ENCODE peak calls at places on chromosomes 1 and 21, in six cellular contexts. L, S, K, C, U and E are unnamed samples.

GRCh38 chr1:15296602-15297321 is 49.7 kb downstream of the FHAD1 start:
- DNase-seq in K (no peak), S (no peak), C (no peak), L (no peak), U (no peak), E (no peak)

GRCh38 chr1:38790422-38791212 is 69.0 kb downstream of the RRAGC start:
- DNase-seq in S (no peak), C (no peak), K (no peak), U (no peak), L (no peak), E (no peak)

GRCh38 chr1:8986814-8987190 is 39.4 kb downstream of the SLC2A7 start:
- DNase-seq in C (no peak), S (no peak), K (no peak), L (no peak), U (no peak), E (no peak)

GRCh38 chr1:93910305-93910704 is 1.1 kb upstream of the GCLM start:
- DNase-seq in C (no peak), L (no peak), S (no peak), U (no peak), K (no peak), E (no peak)

GRCh38 chr1:205248793-205249601 is 21.3 kb downstream of the TMCC2 start:
- DNase-seq in S (no peak), C (peak; percentile 45), U (no peak), L (no peak), K (peak; percentile 51), E (no peak)

GRCh38 chr1:54051936-54052469 is 1.0 kb downstream of the TMEM59 start:
- DNase-seq in L (peak; percentile 33), C (no peak), K (no peak), S (no peak), U (no peak), E (no peak)

GRCh38 chr1:172948457-172948856 is 102.3 kb downstream of the TNFSF18 start:
- DNase-seq in K (no peak), L (peak; percentile 32), C (no peak), U (peak; percentile 92), S (no peak), E (peak; percentile 68)

GRCh38 chr1:229341811-229342304 is 989 bp downstream of the CCSAP start:
- DNase-seq in C (no peak), L (no peak), U (no peak), S (no peak), K (no peak), E (no peak)

GRCh38 chr1:222898191-222898527 is 83.3 kb downstream of the DISP1 start:
- DNase-seq in C (no peak), K (no peak), L (no peak), S (no peak), U (no peak), E (no peak)

GRCh38 chr1:175715791-175716190 is 27.6 kb downstream of the TNR start:
- DNase-seq in U (no peak), K (no peak), C (no peak), L (no peak), S (no peak), E (no peak)

GRCh38 chr21:27818847-27819246 is 852.0 kb upstream of the ADAMTS5 start:
- DNase-seq in U (no peak), L (no peak), C (no peak), S (no peak), K (no peak), E (no peak)

GRCh38 chr1:60035925-60036324 is 37.6 kb downstream of the C1orf87 start:
- DNase-seq in C (no peak), S (no peak), L (no peak), K (no peak), U (no peak), E (no peak)

GRCh38 chr21:20646431-20646830 is 351.8 kb upstream of the NCAM2 start:
- DNase-seq in L (no peak), K (no peak), C (no peak), U (no peak), S (no peak), E (no peak)

GRCh38 chr1:109890115-109890953 is 20.3 kb upstream of the CSF1 start:
- DNase-seq in L (no peak), U (no peak), S (no peak), K (no peak), C (no peak), E (no peak)

GRCh38 chr1:234533975-234534876 is 55.2 kb upstream of the TARBP1 start:
- DNase-seq in L (peak; percentile 42), K (peak; percentile 97), S (no peak), U (peak; percentile 96), C (peak; percentile 94), E (no peak)

GRCh38 chr1:114700026-114700600 is 4.8 kb upstream of the AMPD1 start:
- DNase-seq in C (no peak), U (no peak), L (no peak), K (no peak), S (no peak), E (no peak)

GRCh38 chr1:114692947-114693346 is 2.4 kb downstream of the AMPD1 start:
- DNase-seq in C (no peak), S (no peak), K (no peak), L (no peak), U (no peak), E (no peak)

GRCh38 chr1:114694540-114695310 is 621 bp downstream of the AMPD1 start:
- DNase-seq in S (no peak), K (no peak), C (no peak), U (no peak), L (no peak), E (no peak)

GRCh38 chr1:114695430-114696093 is at the start of gene AMPD1:
- DNase-seq in L (no peak), U (peak; percentile 14), S (no peak), K (no peak), C (no peak), E (peak; percentile 54)

DNA sequence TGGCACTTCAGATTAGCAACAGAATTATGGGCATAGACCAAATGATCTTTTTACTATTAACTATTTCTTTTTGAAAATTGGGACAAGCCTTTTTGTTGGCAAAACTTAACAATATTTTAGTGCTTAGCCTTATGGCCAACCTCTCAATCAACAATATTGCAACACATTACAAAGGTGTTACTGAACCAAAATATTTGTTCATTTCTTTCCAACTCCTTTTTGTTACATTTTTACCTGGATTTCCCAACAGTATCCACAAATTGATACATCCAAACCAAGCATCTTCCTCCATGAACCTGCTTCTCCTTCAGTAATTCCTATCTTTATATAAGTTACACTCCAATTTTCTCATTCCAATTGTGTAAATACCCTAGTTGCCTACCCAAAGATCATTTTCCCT is 1.5 kb upstream of the AMPD1 start:
- DNase-seq in S (no peak), U (no peak), L (no peak), C (no peak), K (no peak), E (no peak)
- H3K27ac ChIP-seq in S (no peak overlapping the region), U (no peak overlapping the region), L (no peak overlapping the region), C (no peak overlapping the region), K (no peak overlapping the region), E (no peak overlapping the region)

GRCh38 chr1:33974147-33974546 is 110.3 kb downstream of the HMGB4 start:
- DNase-seq in L (no peak), U (no peak), C (no peak), K (no peak), S (no peak), E (no peak)

GRCh38 chr1:33972676-33973395 is 109.0 kb downstream of the HMGB4 start:
- DNase-seq in C (peak; percentile 74), L (no peak), K (no peak), S (no peak), U (no peak), E (no peak)

GRCh38 chr1:33971913-33972312 is 108.0 kb downstream of the HMGB4 start:
- DNase-seq in S (no peak), L (no peak), K (no peak), U (no peak), C (no peak), E (no peak)

GRCh38 chr1:33970148-33970825 is 106.4 kb downstream of the HMGB4 start:
- DNase-seq in C (no peak), U (no peak), S (no peak), L (no peak), K (no peak), E (no peak)

GRCh38 chr1:33971018-33971710 is 107.3 kb downstream of the HMGB4 start:
- DNase-seq in S (no peak), L (no peak), C (no peak), K (no peak), U (no peak), E (no peak)
- H3K27ac ChIP-seq in S (no peak overlapping the region), L (no peak overlapping the region), C (no peak overlapping the region), K (peak overlapping the region; percentile 31), U (no peak overlapping the region), E (no peak overlapping the region)

DNA sequence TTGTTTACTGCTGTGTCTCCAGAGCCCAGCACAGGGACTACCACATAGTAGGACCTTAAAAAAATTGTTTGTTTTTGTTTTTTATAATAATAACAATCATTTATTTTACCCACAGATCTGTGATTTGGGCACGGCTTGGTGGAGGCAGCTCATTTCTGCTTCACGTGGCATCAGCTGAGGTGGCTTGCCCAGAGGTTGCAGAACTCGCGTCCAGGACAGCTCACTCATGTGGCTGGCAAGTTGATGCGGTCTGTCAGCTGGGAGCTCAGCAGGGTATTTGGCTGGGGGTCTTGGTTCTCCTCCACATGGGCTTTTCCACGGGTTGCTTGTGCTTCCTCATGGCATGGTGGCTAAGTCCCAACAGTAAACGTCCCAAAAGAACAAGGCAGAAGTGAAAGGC is 2.9 kb upstream of the SYNC start:
- DNase-seq in U (no peak), C (no peak), K (no peak), L (no peak), S (no peak), E (no peak)
- H3K27ac ChIP-seq in U (no peak overlapping the region), C (no peak overlapping the region), K (no peak overlapping the region), L (peak overlapping the region; percentile 10), S (no peak overlapping the region), E (no peak overlapping the region)

DNA sequence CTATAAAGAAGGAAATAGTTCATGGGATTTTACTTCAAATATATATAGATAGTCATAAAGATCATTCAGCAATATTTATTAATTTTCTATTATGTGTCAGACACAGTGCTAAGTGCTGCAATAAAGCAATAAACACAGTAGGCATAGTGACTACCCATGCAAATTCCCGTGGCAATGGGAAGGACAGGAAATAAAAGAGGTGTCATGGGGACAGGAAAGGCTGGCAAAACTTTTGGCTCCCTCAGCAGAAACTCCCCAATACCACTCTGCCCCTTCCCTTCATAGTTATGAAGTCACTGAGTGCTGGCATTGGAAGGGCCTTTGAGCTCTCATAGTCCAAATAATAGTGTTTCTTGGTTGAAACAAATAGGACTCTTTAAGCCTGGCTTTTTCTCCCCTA is 104.3 kb upstream of the DPT start:
- DNase-seq in L (no peak), C (no peak), S (no peak), U (no peak), K (no peak), E (no peak)
- H3K27ac ChIP-seq in L (no peak overlapping the region), C (peak overlapping the region; percentile 60), S (no peak overlapping the region), U (no peak overlapping the region), K (no peak overlapping the region), E (no peak overlapping the region)

GRCh38 chr1:209840611-209841010 is 12.8 kb downstream of the UTP25 start:
- DNase-seq in U (no peak), S (no peak), L (no peak), C (no peak), K (no peak), E (no peak)
- H3K27ac ChIP-seq in U (peak overlapping the region; percentile 71), S (no peak overlapping the region), L (peak overlapping the region; percentile 77), C (no peak overlapping the region), K (peak overlapping the region; percentile 96), E (peak overlapping the region; percentile 90)

DNA sequence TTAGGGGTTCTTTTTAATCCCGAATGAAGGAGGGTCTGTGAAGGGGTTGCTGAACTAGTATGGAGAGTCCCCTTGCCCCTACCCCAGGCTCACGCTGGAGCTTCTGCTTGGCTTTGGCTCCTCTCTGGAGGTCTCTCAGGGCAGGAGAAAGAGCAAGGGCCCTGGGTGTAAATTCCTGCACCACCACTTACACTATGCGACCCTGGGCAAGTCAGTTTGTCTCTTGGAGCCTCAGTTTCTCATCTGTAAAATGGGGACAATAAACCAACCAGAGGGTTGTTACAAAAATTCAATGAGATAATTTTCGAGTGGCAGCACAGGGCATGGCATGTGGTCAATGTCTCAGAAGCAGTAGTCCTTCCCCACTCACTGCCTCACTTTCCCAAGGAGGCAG is 11.4 kb downstream of the FOXO6 start:
- DNase-seq in U (no peak), C (no peak), L (no peak), K (no peak), S (no peak), E (no peak)
- H3K27ac ChIP-seq in U (no peak overlapping the region), C (no peak overlapping the region), L (peak overlapping the region; percentile 81), K (no peak overlapping the region), S (no peak overlapping the region), E (no peak overlapping the region)